ENCODE peak calls at places on chromosomes 6 and 20, in four cellular contexts. One of them, this sample, is unnamed.

GRCh38 chr20:31667315-31668285 is 29.9 kb downstream of the COX4I2 start:
- DNase-seq in K562: peak
- DNase-seq in GM12878: no peak
- DNase-seq in HepG2: no peak
- DNase-seq in this sample: no peak

GRCh38 chr6:29667158-29667557 is 10.3 kb downstream of the MOG start:
- DNase-seq in K562: no peak
- DNase-seq in GM12878: no peak
- DNase-seq in HepG2: no peak
- DNase-seq in this sample: peak

GRCh38 chr6:123208111-123208510 is 212.1 kb downstream of the CLVS2 start:
- DNase-seq in HepG2: no peak
- DNase-seq in GM12878: no peak
- DNase-seq in K562: no peak
- DNase-seq in this sample: no peak

GRCh38 chr6:12392490-12392889 is 102.3 kb downstream of the EDN1 start:
- DNase-seq in K562: no peak
- DNase-seq in GM12878: no peak
- DNase-seq in HepG2: no peak
- DNase-seq in this sample: no peak

GRCh38 chr6:114162691-114163090 is 180.1 kb downstream of the HS3ST5 start:
- DNase-seq in K562: no peak
- DNase-seq in HepG2: no peak
- DNase-seq in GM12878: no peak
- DNase-seq in this sample: no peak

GRCh38 chr6:158251565-158251964 is 60.7 kb upstream of the TULP4 start:
- DNase-seq in HepG2: no peak
- DNase-seq in K562: no peak
- DNase-seq in GM12878: no peak
- DNase-seq in this sample: no peak

GRCh38 chr20:49245921-49246740 is 26.9 kb downstream of the DDX27 start:
- DNase-seq in K562: peak
- DNase-seq in HepG2: peak
- DNase-seq in GM12878: no peak
- DNase-seq in this sample: peak

GRCh38 chr20:41196653-41197225 is 59.4 kb downstream of the PLCG1 start:
- DNase-seq in K562: no peak
- DNase-seq in HepG2: no peak
- DNase-seq in GM12878: no peak
- DNase-seq in this sample: no peak

GRCh38 chr20:32017711-32018251 is 7.5 kb downstream of the CCM2L start:
- DNase-seq in GM12878: no peak
- DNase-seq in HepG2: peak
- DNase-seq in K562: peak
- DNase-seq in this sample: peak

GRCh38 chr20:34979366-34980153 is 23.9 kb downstream of the MYH7B start:
- DNase-seq in K562: peak
- DNase-seq in GM12878: no peak
- DNase-seq in HepG2: no peak
- DNase-seq in this sample: peak

GRCh38 chr20:36582322-36582721 is 8.9 kb downstream of the TGIF2 start:
- DNase-seq in K562: no peak
- DNase-seq in HepG2: no peak
- DNase-seq in GM12878: no peak
- DNase-seq in this sample: no peak

GRCh38 chr20:20977786-20978185 is 128.4 kb downstream of the LINC00237 start:
- DNase-seq in HepG2: no peak
- DNase-seq in GM12878: no peak
- DNase-seq in K562: no peak
- DNase-seq in this sample: no peak

DNA sequence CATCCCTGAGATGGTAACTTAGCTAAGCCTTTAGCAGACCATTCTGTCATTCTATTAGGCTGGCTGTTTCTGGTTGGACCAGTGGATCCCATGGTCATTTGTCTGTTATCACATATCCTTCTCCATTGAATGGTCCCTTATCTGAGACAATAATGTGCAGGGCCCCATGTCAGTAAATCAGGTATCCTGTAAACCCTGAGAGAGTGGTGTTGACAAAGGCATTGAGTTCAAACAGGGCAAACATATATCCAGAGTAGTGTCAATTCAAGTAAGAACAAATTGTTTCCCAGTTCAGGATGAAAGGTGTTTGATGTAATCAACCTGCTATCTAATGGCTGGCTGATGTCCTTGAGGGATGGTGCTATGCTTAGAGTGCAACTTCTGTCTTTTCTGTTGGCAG is 126.2 kb downstream of the LINC00237 start:
- DNase-seq in K562: no peak
- DNase-seq in GM12878: no peak
- DNase-seq in HepG2: peak
- DNase-seq in this sample: no peak
- H2AFZ ChIP-seq in K562: no peak
- H2AFZ ChIP-seq in GM12878: no peak
- H2AFZ ChIP-seq in HepG2: no peak
- H2AFZ ChIP-seq in this sample: no peak

DNA sequence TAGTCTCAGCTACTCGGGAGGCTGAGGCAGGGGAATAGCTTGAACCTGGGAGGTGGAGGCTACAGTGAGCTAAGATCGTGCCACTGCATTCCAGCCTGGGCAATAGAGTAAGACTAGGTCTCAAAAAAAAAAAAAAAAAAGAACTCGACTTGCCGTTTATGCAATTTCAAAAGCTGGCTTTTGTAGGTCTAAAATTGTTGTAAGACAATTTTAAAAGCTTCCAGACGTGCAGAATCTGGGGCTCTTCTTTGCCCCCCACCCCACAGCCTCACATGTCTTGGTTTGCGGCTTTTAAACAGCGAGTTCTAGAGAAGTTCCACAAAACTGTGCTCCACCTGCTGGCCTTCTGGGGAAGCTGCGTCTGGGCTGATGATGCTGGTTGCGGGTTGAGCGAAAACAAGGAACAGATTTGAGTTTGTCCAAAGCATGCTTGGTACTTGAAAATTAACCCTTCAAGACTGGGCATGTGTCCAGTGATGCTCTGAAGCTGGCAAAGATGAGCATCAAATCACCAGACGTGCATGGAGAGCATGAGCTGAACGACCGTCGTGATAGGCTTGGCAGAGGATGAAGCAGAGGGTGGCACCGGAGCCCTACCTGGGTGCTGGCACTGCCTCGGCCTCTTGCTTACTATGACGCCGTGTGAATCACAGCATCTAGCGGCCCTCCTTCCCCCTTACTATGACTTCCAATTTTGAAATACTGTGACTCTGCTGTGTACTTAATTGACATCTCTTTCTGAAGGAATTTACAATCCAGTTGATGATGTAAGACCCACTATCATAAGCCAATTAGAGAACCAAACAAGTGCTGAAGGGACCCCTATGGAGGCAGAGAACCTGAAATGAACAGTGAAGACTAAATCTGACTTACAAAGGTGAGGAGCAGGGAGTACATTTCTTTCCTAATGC is 171.4 kb downstream of the GMPR start:
- DNase-seq in GM12878: no peak
- DNase-seq in K562: peak
- DNase-seq in HepG2: peak
- DNase-seq in this sample: peak
- TF ChIP-seq JUNB in GM12878: no peak
- TF ChIP-seq JUNB in K562: no peak
- TF ChIP-seq JUNB in HepG2: no peak
- TF ChIP-seq JUNB in this sample: no peak

GRCh38 chr6:157029980-157030690 is 253.0 kb downstream of the ARID1B start:
- DNase-seq in GM12878: no peak
- DNase-seq in K562: no peak
- DNase-seq in HepG2: no peak
- DNase-seq in this sample: no peak
- TF ChIP-seq CREB1 in GM12878: no peak
- TF ChIP-seq CREB1 in K562: no peak
- TF ChIP-seq CREB1 in HepG2: no peak
- TF ChIP-seq CREB1 in this sample: no peak

GRCh38 chr6:83193747-83194582 is 808 bp downstream of the RWDD2A start:
- DNase-seq in HepG2: peak
- DNase-seq in K562: peak
- DNase-seq in GM12878: no peak
- DNase-seq in this sample: peak
- H2AFZ ChIP-seq in HepG2: no peak
- H2AFZ ChIP-seq in K562: peak
- H2AFZ ChIP-seq in GM12878: peak
- H2AFZ ChIP-seq in this sample: peak

DNA sequence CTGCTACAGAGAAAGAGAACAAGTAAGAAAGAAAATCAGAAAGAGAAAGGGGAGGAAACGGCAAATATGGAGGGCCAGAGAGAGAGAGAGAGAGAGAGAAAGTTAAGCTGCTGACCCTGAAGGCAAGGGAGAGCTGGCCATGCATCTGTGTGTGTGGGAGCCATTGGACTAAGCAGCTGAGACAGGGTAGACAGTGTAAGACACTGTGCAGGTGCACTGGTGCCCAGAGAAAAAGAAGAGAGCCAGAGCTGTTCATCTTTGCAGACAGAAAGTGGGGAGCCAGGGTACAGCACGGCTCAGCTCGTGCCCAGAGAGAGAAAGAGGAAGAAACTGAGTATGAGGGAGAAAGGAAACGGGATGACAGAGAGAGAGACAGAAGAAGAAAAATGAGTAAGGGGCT is 24.1 kb upstream of the ZNF318 start:
- DNase-seq in GM12878: no peak
- DNase-seq in HepG2: no peak
- DNase-seq in K562: no peak
- DNase-seq in this sample: no peak
- TF ChIP-seq JUNB in GM12878: no peak
- TF ChIP-seq JUNB in HepG2: no peak
- TF ChIP-seq JUNB in K562: no peak
- TF ChIP-seq JUNB in this sample: no peak

GRCh38 chr6:3334579-3334978 is 75.8 kb downstream of the PSMG4 start:
- DNase-seq in K562: no peak
- DNase-seq in HepG2: no peak
- DNase-seq in GM12878: no peak
- DNase-seq in this sample: no peak
- TF ChIP-seq CREB1 in K562: no peak
- TF ChIP-seq CREB1 in HepG2: no peak
- TF ChIP-seq CREB1 in GM12878: no peak
- TF ChIP-seq CREB1 in this sample: no peak

GRCh38 chr6:27096834-27097511 is 150.5 kb upstream of the PRSS16 start:
- DNase-seq in K562: peak
- DNase-seq in HepG2: no peak
- DNase-seq in GM12878: no peak
- DNase-seq in this sample: peak
- H2AFZ ChIP-seq in K562: peak
- H2AFZ ChIP-seq in HepG2: no peak
- H2AFZ ChIP-seq in GM12878: peak
- H2AFZ ChIP-seq in this sample: peak

DNA sequence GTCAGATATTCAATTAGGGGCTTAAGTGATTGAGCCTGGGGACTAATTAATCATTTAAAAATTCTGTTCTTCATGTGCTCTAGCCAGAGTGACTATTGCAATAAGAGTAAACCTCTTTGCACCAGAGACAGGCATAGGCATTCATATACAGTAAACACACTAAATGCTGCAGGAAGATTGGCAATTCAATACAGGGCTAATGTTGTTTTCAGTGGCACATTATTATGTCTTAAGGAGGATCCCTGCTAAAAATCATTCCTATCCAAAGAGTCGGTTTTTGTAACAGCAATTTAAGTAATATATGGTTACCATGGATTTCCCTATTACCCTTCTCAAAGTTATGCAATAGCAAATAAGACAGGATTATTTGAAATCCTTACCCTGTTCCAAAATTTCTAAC is 1.3 kb downstream of the PDE7B start:
- DNase-seq in HepG2: no peak
- DNase-seq in K562: no peak
- DNase-seq in GM12878: no peak
- DNase-seq in this sample: no peak
- TF ChIP-seq JUNB in HepG2: no peak
- TF ChIP-seq JUNB in K562: no peak
- TF ChIP-seq JUNB in GM12878: no peak
- TF ChIP-seq JUNB in this sample: no peak

GRCh38 chr6:2806664-2807063 is 35.0 kb downstream of the SERPINB1 start:
- DNase-seq in HepG2: no peak
- DNase-seq in GM12878: no peak
- DNase-seq in K562: no peak
- DNase-seq in this sample: no peak

GRCh38 chr6:2805031-2805430 is 36.6 kb downstream of the SERPINB1 start:
- DNase-seq in HepG2: no peak
- DNase-seq in GM12878: no peak
- DNase-seq in K562: no peak
- DNase-seq in this sample: no peak

GRCh38 chr6:2810092-2810671 is 31.5 kb downstream of the SERPINB1 start:
- DNase-seq in HepG2: no peak
- DNase-seq in GM12878: no peak
- DNase-seq in K562: no peak
- DNase-seq in this sample: no peak

GRCh38 chr6:2809015-2809414 is 32.6 kb downstream of the SERPINB1 start:
- DNase-seq in GM12878: no peak
- DNase-seq in K562: no peak
- DNase-seq in HepG2: peak
- DNase-seq in this sample: no peak

GRCh38 chr6:2807342-2808090 is 34.1 kb downstream of the SERPINB1 start:
- DNase-seq in HepG2: no peak
- DNase-seq in GM12878: no peak
- DNase-seq in K562: no peak
- DNase-seq in this sample: no peak
- TF ChIP-seq CREB1 in HepG2: no peak
- TF ChIP-seq CREB1 in GM12878: no peak
- TF ChIP-seq CREB1 in K562: no peak
- TF ChIP-seq CREB1 in this sample: no peak

GRCh38 chr6:16901777-16902176 is 140.5 kb upstream of the ATXN1 start:
- DNase-seq in HepG2: no peak
- DNase-seq in GM12878: no peak
- DNase-seq in K562: no peak
- DNase-seq in this sample: no peak

GRCh38 chr6:16903470-16903869 is 142.2 kb upstream of the ATXN1 start:
- DNase-seq in K562: no peak
- DNase-seq in GM12878: no peak
- DNase-seq in HepG2: no peak
- DNase-seq in this sample: no peak

GRCh38 chr6:16902520-16902919 is 141.3 kb upstream of the ATXN1 start:
- DNase-seq in K562: no peak
- DNase-seq in HepG2: no peak
- DNase-seq in GM12878: no peak
- DNase-seq in this sample: no peak

GRCh38 chr6:16897669-16898068 is 136.4 kb upstream of the ATXN1 start:
- DNase-seq in HepG2: no peak
- DNase-seq in GM12878: no peak
- DNase-seq in K562: no peak
- DNase-seq in this sample: no peak

GRCh38 chr6:16898640-16899428 is 137.6 kb upstream of the ATXN1 start:
- DNase-seq in K562: no peak
- DNase-seq in HepG2: no peak
- DNase-seq in GM12878: no peak
- DNase-seq in this sample: no peak
- H2AFZ ChIP-seq in K562: no peak
- H2AFZ ChIP-seq in HepG2: no peak
- H2AFZ ChIP-seq in GM12878: no peak
- H2AFZ ChIP-seq in this sample: peak

This sample was measured in GM23338.